ENCODE peak calls at places on chromosomes 5 and 9, in eight cellular contexts. X is ACHN; V is central memory CD4-positive, alpha-beta T cell; I is D721Med; N is T-helper 9 cell; E is progenitor cell of endocrine pancreas; T is osteocyte; K is ELF-1. Y is an unnamed sample.

GRCh38 chr5:24059006-24059405 is 551.6 kb downstream of the PRDM9 start:
- DNase-seq in X (no peak), K (no peak), I (no peak), N (no peak), E (no peak), T (no peak), V (no peak), Y (no peak)

GRCh38 chr9:95989304-95989703 is 113.8 kb downstream of the ERCC6L2 start:
- DNase-seq in I (no peak), V (no peak), K (no peak), E (no peak), T (no peak), N (no peak), X (no peak), Y (peak)

GRCh38 chr9:4334439-4334838 is 34.6 kb upstream of the GLIS3 start:
- DNase-seq in X (peak), N (no peak), I (no peak), T (no peak), V (no peak), E (peak), K (peak), Y (no peak)

GRCh38 chr9:95505072-95505471 is 11.7 kb downstream of the PTCH1 start:
- DNase-seq in K (no peak), E (no peak), T (no peak), X (no peak), N (no peak), I (no peak), V (no peak), Y (no peak)

GRCh38 chr5:72760259-72760658 is 56.2 kb upstream of the TNPO1 start:
- DNase-seq in K (no peak), X (peak), V (no peak), E (no peak), T (no peak), N (no peak), I (no peak), Y (peak)

GRCh38 chr9:76255781-76256455 is 138.3 kb downstream of the RFK start:
- DNase-seq in X (no peak), V (no peak), I (no peak), K (no peak), N (no peak), T (no peak), E (no peak), Y (peak)

GRCh38 chr5:141534492-141535213 is 45.8 kb downstream of the PCDHGC5 start:
- DNase-seq in K (no peak), V (no peak), X (no peak), E (no peak), T (no peak), N (no peak), I (no peak), Y (no peak)

GRCh38 chr5:62460578-62460983 is 48.0 kb downstream of the IPO11 start:
- DNase-seq in V (peak), K (peak), I (no peak), X (peak), N (no peak), E (no peak), T (no peak), Y (peak)

GRCh38 chr9:72983512-72984021 is 30.7 kb upstream of the ALDH1A1 start:
- DNase-seq in I (no peak), V (no peak), K (no peak), T (no peak), N (no peak), X (peak), E (no peak), Y (peak)

GRCh38 chr5:110338336-110339083 is 388.0 kb downstream of the TMEM232 start:
- DNase-seq in X (no peak), V (no peak), K (peak), T (no peak), N (no peak), E (no peak), I (no peak), Y (no peak)

GRCh38 chr5:9197881-9198260 is 348.0 kb downstream of the SEMA5A start:
- DNase-seq in K (no peak), V (no peak), N (no peak), T (no peak), I (no peak), E (no peak), X (no peak), Y (no peak)

GRCh38 chr9:71941060-71941568 is 29.7 kb downstream of the C9orf85 start:
- DNase-seq in E (no peak), X (no peak), I (no peak), V (no peak), T (no peak), K (no peak), N (no peak), Y (peak)

GRCh38 chr5:73437126-73438047 is 11.2 kb downstream of the FOXD1 start:
- DNase-seq in I (no peak), X (peak), E (peak), N (no peak), V (no peak), K (peak), T (peak), Y (peak)

GRCh38 chr5:113487411-113487778 is 858 bp downstream of the MCC start:
- DNase-seq in N (no peak), X (no peak), V (no peak), I (no peak), E (peak), K (peak), T (no peak), Y (peak)

GRCh38 chr5:83551826-83552225 is 80.3 kb downstream of the VCAN start:
- DNase-seq in N (no peak), V (no peak), X (no peak), K (no peak), T (no peak), E (no peak), I (no peak), Y (peak)

GRCh38 chr5:159031513-159031912 is 68.2 kb downstream of the EBF1 start:
- DNase-seq in V (no peak), E (no peak), N (no peak), X (no peak), I (no peak), K (no peak), T (no peak), Y (peak)

GRCh38 chr5:137582218-137582617 is 83.1 kb upstream of the SPOCK1 start:
- DNase-seq in X (no peak), T (no peak), K (no peak), N (no peak), I (no peak), E (no peak), V (no peak), Y (no peak)

GRCh38 chr5:83562207-83562606 is 90.7 kb downstream of the VCAN start:
- DNase-seq in T (no peak), N (no peak), V (no peak), E (no peak), X (no peak), I (no peak), K (no peak), Y (no peak)

GRCh38 chr9:4604678-4605095 is 57.4 kb upstream of the PLPP6 start:
- DNase-seq in E (peak), N (peak), V (peak), I (peak), K (peak), X (peak), T (no peak), Y (peak)

Y was measured in fibroblast of the aortic adventitia.